ENCODE peak calls at places on chromosomes 12 and 14, in four cellular contexts. Y, D, X and R are unnamed samples.

GRCh38 chr14:73452341-73453191 is 5.8 kb downstream of the NUMB start:
- DNase-seq in D (peak; percentile 85), X (no peak), Y (no peak), R (no peak)

GRCh38 chr12:9872116-9872515 is 3.0 kb upstream of the CLEC2B start:
- DNase-seq in D (no peak), X (no peak), Y (no peak), R (no peak)

GRCh38 chr12:50690923-50691322 is 73.0 kb upstream of the ATF1 start:
- DNase-seq in Y (no peak), X (no peak), D (no peak), R (no peak)

GRCh38 chr12:92208613-92209121 is 63.0 kb upstream of the BTG1 start:
- DNase-seq in D (no peak), Y (no peak), X (peak; percentile 7), R (no peak)

GRCh38 chr12:114902665-114903393 is 218.9 kb upstream of the TBX3 start:
- DNase-seq in Y (no peak), D (peak; percentile 81), X (no peak), R (no peak)

GRCh38 chr14:76262591-76262990 is 110.9 kb downstream of the GPATCH2L start:
- DNase-seq in D (no peak), X (no peak), Y (no peak), R (no peak)

GRCh38 chr12:1798734-1799067 is 21.7 kb upstream of the LRTM2 start:
- DNase-seq in Y (no peak), X (no peak), D (no peak), R (no peak)

GRCh38 chr14:56195219-56195618 is 77.0 kb downstream of the PELI2 start:
- DNase-seq in Y (no peak), D (no peak), X (no peak), R (no peak)

GRCh38 chr14:31510222-31510621 is 22.4 kb upstream of the GPR33 start:
- DNase-seq in Y (no peak), D (no peak), X (no peak), R (no peak)

GRCh38 chr12:111600296-111600562 is 1.1 kb upstream of the ATXN2 start:
- DNase-seq in Y (no peak), D (no peak), X (no peak), R (no peak)

GRCh38 chr14:99479903-99480855 is 480 bp downstream of the SETD3 start:
- DNase-seq in X (peak; percentile 18), Y (peak; percentile 13), D (peak; percentile 16), R (no peak)

GRCh38 chr12:94798107-94798506 is 147.8 kb upstream of the TMCC3 start:
- DNase-seq in X (no peak), Y (no peak), D (no peak), R (no peak)

GRCh38 chr14:49306152-49306751 is 279.9 kb downstream of the RPS29 start:
- DNase-seq in Y (no peak), D (no peak), X (no peak), R (no peak)

GRCh38 chr14:57822081-57822480 is 43.8 kb downstream of the SLC35F4 start:
- DNase-seq in X (no peak), Y (no peak), D (no peak), R (no peak)

GRCh38 chr14:103141117-103141796 is 18.0 kb downstream of the TNFAIP2 start:
- DNase-seq in D (no peak), X (no peak), Y (peak; percentile 27), R (no peak)

GRCh38 chr14:105059035-105059916 is 6.0 kb downstream of the GPR132 start:
- DNase-seq in X (peak; percentile 33), D (no peak), Y (peak; percentile 57), R (no peak)

GRCh38 chr12:120264086-120264485 is 1.4 kb downstream of the PXN start:
- DNase-seq in Y (no peak), X (no peak), D (no peak), R (no peak)

GRCh38 chr12:113271853-113272561 is 50.7 kb downstream of the TPCN1 start:
- DNase-seq in D (peak; percentile 49), X (no peak), Y (peak; percentile 12), R (peak; percentile 39)

GRCh38 chr14:95106966-95107365 is 50.4 kb downstream of the DICER1 start:
- DNase-seq in X (no peak), D (no peak), Y (no peak), R (no peak)

GRCh38 chr14:22152161-22152870 is 436.7 kb downstream of the DAD1 start:
- DNase-seq in D (no peak), X (no peak), Y (no peak), R (no peak)

GRCh38 chr14:100246136-100246535 is 7.2 kb downstream of the YY1 start:
- DNase-seq in D (no peak), Y (no peak), X (no peak), R (no peak)

GRCh38 chr12:24901975-24902461 is 46.9 kb downstream of the BCAT1 start:
- DNase-seq in Y (no peak), D (no peak), X (no peak), R (no peak)

GRCh38 chr12:131985145-131985875 is 35.6 kb downstream of the EP400 start:
- DNase-seq in D (no peak), Y (no peak), X (no peak), R (no peak)

GRCh38 chr14:60002819-60003492 is 83.0 kb downstream of the LRRC9 start:
- DNase-seq in D (no peak), X (no peak), Y (no peak), R (no peak)

GRCh38 chr12:11941601-11942360 is 129.0 kb upstream of the BCL2L14 start:
- DNase-seq in D (peak; percentile 20), X (no peak), Y (no peak), R (no peak)

GRCh38 chr12:70557583-70558263 is 79.5 kb downstream of the PTPRB start:
- DNase-seq in X (no peak), D (no peak), Y (no peak), R (no peak)